ENCODE peak calls at places on chromosomes 11 and 22, in four cellular contexts. E is foreskin keratinocyte; Q is HAP-1; S is activated effector memory CD4-positive, alpha-beta T cell treated with Interleukin-2 at 50 U/mL for 16 hours. R is an unnamed sample.

GRCh38 chr11:72760543-72761400 is 8.6 kb upstream of the ARAP1 start:
- DNase-seq in S (no peak), E (no peak), Q (no peak), R (no peak)

GRCh38 chr11:120260616-120261015 is 20.7 kb downstream of the POU2F3 start:
- DNase-seq in E (no peak), Q (no peak), S (no peak), R (no peak)

GRCh38 chr22:50182176-50183081 is 3.3 kb upstream of the TRABD start:
- DNase-seq in E (no peak), S (no peak), Q (no peak), R (peak)

GRCh38 chr11:8242480-8243280 is 21.0 kb downstream of the LMO1 start:
- DNase-seq in E (no peak), S (no peak), Q (no peak), R (no peak)

GRCh38 chr11:12884751-12885318 is 124.3 kb upstream of the RASSF10 start:
- DNase-seq in E (no peak), S (no peak), Q (no peak), R (no peak)

GRCh38 chr11:46392421-46393230 is 1.1 kb upstream of the CHRM4 start:
- DNase-seq in Q (peak), E (no peak), S (peak), R (peak)

GRCh38 chr11:104524276-104524675 is 360.3 kb upstream of the PDGFD start:
- DNase-seq in E (no peak), S (no peak), Q (no peak), R (no peak)

GRCh38 chr22:49582171-49582570 is 245.5 kb downstream of the BRD1 start:
- DNase-seq in E (no peak), S (no peak), Q (no peak), R (no peak)

GRCh38 chr11:120612363-120613263 is 101.1 kb downstream of the GRIK4 start:
- DNase-seq in E (no peak), S (no peak), Q (no peak), R (no peak)

GRCh38 chr22:19238900-19239299 is 52.6 kb downstream of the CLTCL1 start:
- DNase-seq in E (no peak), S (no peak), Q (no peak), R (no peak)

R was measured in HT-29.